ENCODE peak calls at places on chromosomes 5 and 9, in ten cellular contexts. A, O, E, M, Q, U, D, V, B and F are unnamed samples.

GRCh38 chr9:90095682-90096081 is 490.9 kb downstream of the GADD45G start:
- DNase-seq in A (peak; percentile 72), D (no peak), M (peak; percentile 6), Q (no peak), O (peak; percentile 56), U (peak; percentile 44), V (no peak), E (peak; percentile 16), B (no peak), F (no peak)

GRCh38 chr5:83099445-83099844 is 22.1 kb downstream of the XRCC4 start:
- DNase-seq in E (no peak), B (no peak), O (peak; percentile 2), M (no peak), Q (no peak), U (no peak), D (no peak), V (no peak), A (no peak), F (no peak)

GRCh38 chr9:131593255-131593820 is 48.0 kb downstream of the PRRT1B start:
- DNase-seq in M (no peak), A (no peak), B (no peak), D (no peak), V (no peak), O (no peak), U (no peak), Q (no peak), E (no peak), F (no peak)

GRCh38 chr5:2335727-2336515 is 415.6 kb downstream of the IRX2 start:
- DNase-seq in A (no peak), O (no peak), B (no peak), D (no peak), Q (no peak), E (no peak), V (no peak), U (no peak), M (no peak), F (no peak)

GRCh38 chr5:154610321-154611154 is 132.5 kb upstream of the HAND1 start:
- DNase-seq in E (peak; percentile 62), D (peak; percentile 64), V (no peak), U (peak; percentile 85), M (peak; percentile 78), Q (peak; percentile 95), B (peak; percentile 89), A (peak; percentile 80), O (peak; percentile 80), F (peak; percentile 16)

GRCh38 chr5:14714706-14715105 is 50.2 kb downstream of the OTULIN start:
- DNase-seq in V (no peak), A (peak; percentile 49), B (no peak), M (no peak), O (no peak), U (no peak), Q (no peak), D (no peak), E (no peak), F (no peak)

GRCh38 chr9:72828281-72828731 is 124.5 kb downstream of the ALDH1A1 start:
- DNase-seq in A (no peak), O (no peak), V (no peak), D (no peak), B (no peak), M (no peak), U (no peak), Q (no peak), E (no peak), F (peak; percentile 5)

GRCh38 chr5:111550282-111551020 is 38.1 kb upstream of the STARD4 start:
- DNase-seq in O (peak; percentile 82), E (peak; percentile 70), V (peak; percentile 56), U (peak; percentile 74), B (peak; percentile 73), A (peak; percentile 67), Q (peak; percentile 34), M (peak; percentile 54), D (peak; percentile 79), F (peak; percentile 92)

GRCh38 chr5:179621551-179621971 is 1.9 kb downstream of the HNRNPH1 start:
- DNase-seq in M (no peak), O (no peak), Q (no peak), U (no peak), D (no peak), E (no peak), A (no peak), B (no peak), V (no peak), F (no peak)

GRCh38 chr5:149221326-149221725 is 50.3 kb upstream of the AFAP1L1 start:
- DNase-seq in B (no peak), U (no peak), O (peak; percentile 32), Q (no peak), M (no peak), E (no peak), D (no peak), V (no peak), A (no peak), F (peak; percentile 8)

GRCh38 chr9:35057271-35057620 is 15.2 kb downstream of the VCP start:
- DNase-seq in V (no peak), A (no peak), U (no peak), E (no peak), D (no peak), Q (no peak), B (no peak), M (no peak), O (no peak), F (no peak)

GRCh38 chr5:180095545-180095944 is 24.0 kb upstream of the RNF130 start:
- DNase-seq in B (no peak), M (no peak), O (no peak), V (no peak), E (no peak), D (no peak), Q (no peak), U (no peak), A (no peak), F (no peak)

GRCh38 chr5:124420952-124421351 is 325.5 kb downstream of the ZNF608 start:
- DNase-seq in U (no peak), Q (no peak), V (no peak), O (no peak), E (no peak), B (no peak), M (no peak), D (no peak), A (no peak), F (no peak)

GRCh38 chr9:26974927-26975326 is 18.7 kb downstream of the IFT74 start:
- DNase-seq in A (no peak), B (no peak), O (no peak), Q (no peak), U (no peak), E (no peak), M (no peak), D (no peak), V (no peak), F (no peak)